ENCODE peak calls at places on chromosomes 2 and 18, in ten cellular contexts. V, A, N, H, U, T, P, C, R and X are unnamed samples.

GRCh38 chr2:51995293-51995692 is 963.4 kb upstream of the NRXN1 start:
- DNase-seq in V (no peak), A (no peak), N (no peak), H (no peak), U (no peak), T (no peak), P (no peak), C (peak; percentile 85), R (no peak), X (no peak)

GRCh38 chr2:239819091-239819973 is 205.8 kb downstream of the NDUFA10 start:
- DNase-seq in V (no peak), A (peak; percentile 17), N (no peak), H (no peak), U (no peak), T (no peak), P (no peak), C (no peak), R (no peak), X (no peak)

GRCh38 chr2:207632575-207633492 is 7.6 kb upstream of the METTL21A start:
- DNase-seq in V (no peak), A (no peak), N (no peak), H (no peak), U (peak; percentile 44), T (no peak), P (peak; percentile 48), C (peak; percentile 76), R (no peak), X (no peak)

GRCh38 chr18:77203071-77203470 is 46.6 kb upstream of the GALR1 start:
- DNase-seq in V (no peak), A (no peak), N (no peak), H (no peak), U (no peak), T (no peak), P (no peak), C (no peak), R (no peak), X (no peak)

GRCh38 chr18:62877448-62878221 is 162.3 kb downstream of the PHLPP1 start:
- DNase-seq in V (no peak), A (no peak), N (no peak), H (no peak), U (no peak), T (no peak), P (no peak), C (peak; percentile 58), R (no peak), X (no peak)

GRCh38 chr18:69484699-69485396 is 84.2 kb downstream of the DOK6 start:
- DNase-seq in V (no peak), A (no peak), N (no peak), H (no peak), U (no peak), T (no peak), P (no peak), C (peak; percentile 56), R (no peak), X (no peak)

GRCh38 chr2:224638338-224638823 is 53.2 kb upstream of the CUL3 start:
- DNase-seq in V (no peak), A (no peak), N (peak; percentile 18), H (no peak), U (no peak), T (no peak), P (no peak), C (no peak), R (no peak), X (no peak)

GRCh38 chr2:19476347-19476746 is 117.9 kb upstream of the OSR1 start:
- DNase-seq in V (no peak), A (no peak), N (no peak), H (no peak), U (no peak), T (no peak), P (no peak), C (no peak), R (no peak), X (no peak)

GRCh38 chr2:207184768-207185167 is 19.0 kb upstream of the KLF7 start:
- DNase-seq in V (no peak), A (no peak), N (no peak), H (no peak), U (no peak), T (no peak), P (no peak), C (no peak), R (no peak), X (no peak)

GRCh38 chr2:133342283-133342895 is 225.9 kb downstream of the NCKAP5 start:
- DNase-seq in V (no peak), A (no peak), N (no peak), H (no peak), U (no peak), T (no peak), P (no peak), C (no peak), R (no peak), X (no peak)

GRCh38 chr2:128779301-128780095 is 460.8 kb upstream of the HS6ST1 start:
- DNase-seq in V (no peak), A (peak; percentile 8), N (no peak), H (no peak), U (no peak), T (no peak), P (no peak), C (no peak), R (no peak), X (no peak)

GRCh38 chr2:161995553-161996016 is 78.4 kb downstream of the DPP4 start:
- DNase-seq in V (no peak), A (no peak), N (peak; percentile 31), H (no peak), U (no peak), T (no peak), P (no peak), C (peak; percentile 39), R (no peak), X (no peak)

GRCh38 chr2:95328386-95329125 is 31.4 kb downstream of the KCNIP3 start:
- DNase-seq in V (no peak), A (no peak), N (no peak), H (no peak), U (no peak), T (no peak), P (no peak), C (no peak), R (no peak), X (no peak)

GRCh38 chr2:144480257-144480656 is 39.7 kb downstream of the ZEB2 start:
- DNase-seq in V (no peak), A (no peak), N (no peak), H (no peak), U (no peak), T (no peak), P (no peak), C (peak; percentile 66), R (no peak), X (no peak)

DNA sequence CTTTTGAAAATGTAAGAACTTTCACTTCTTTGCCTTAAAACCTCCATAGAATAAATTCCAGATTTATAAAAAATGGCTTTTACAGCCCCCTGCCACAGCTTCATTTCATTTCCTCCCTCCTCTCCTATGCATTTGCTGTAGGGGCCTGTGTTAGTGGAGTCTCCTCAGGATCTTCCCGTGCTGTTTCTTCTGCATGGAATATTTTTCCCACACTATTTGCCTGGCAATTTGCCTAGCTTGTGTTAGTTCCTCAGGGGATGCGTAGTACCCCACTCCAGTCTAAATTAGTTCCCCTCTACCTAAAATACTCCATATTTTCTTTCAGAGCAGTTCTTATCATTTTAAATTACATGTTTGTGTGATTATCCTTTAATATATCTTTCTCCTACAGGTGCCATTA is 262.2 kb downstream of the PLCL1 start:
- DNase-seq in V (no peak), A (no peak), N (no peak), H (no peak), U (no peak), T (no peak), P (no peak), C (no peak), R (no peak), X (no peak)
- H3K4me1 ChIP-seq in V (no peaks in the 10 kb centered on the region), A (no peaks in the 10 kb centered on the region), N (no peaks in the 10 kb centered on the region), H (no peaks in the 10 kb centered on the region), U (peaks cover 3% of the 10 kb centered on the region), T (no peaks in the 10 kb centered on the region), P (no peaks in the 10 kb centered on the region), C (no peaks in the 10 kb centered on the region), R (no peaks in the 10 kb centered on the region), X (no peaks in the 10 kb centered on the region)

GRCh38 chr2:99492721-99493120 is 2.9 kb upstream of the REV1 start:
- DNase-seq in V (no peak), A (no peak), N (no peak), H (no peak), U (no peak), T (no peak), P (no peak), C (no peak), R (no peak), X (no peak)
- H3K4me1 ChIP-seq in V (peaks cover 10% of the 10 kb centered on the region), A (no peaks in the 10 kb centered on the region), N (peaks cover 17% of the 10 kb centered on the region), H (no peaks in the 10 kb centered on the region), U (peaks cover 7% of the 10 kb centered on the region), T (peaks cover 16% of the 10 kb centered on the region), P (peaks cover 17% of the 10 kb centered on the region), C (peaks cover 4% of the 10 kb centered on the region), R (no peaks in the 10 kb centered on the region), X (no peaks in the 10 kb centered on the region)

GRCh38 chr2:36449943-36450392 is 94.4 kb downstream of the CRIM1 start:
- DNase-seq in V (no peak), A (no peak), N (no peak), H (no peak), U (peak; percentile 45), T (no peak), P (no peak), C (peak; percentile 47), R (no peak), X (no peak)

GRCh38 chr2:36451512-36451911 is 95.9 kb downstream of the CRIM1 start:
- DNase-seq in V (no peak), A (no peak), N (no peak), H (no peak), U (peak; percentile 81), T (no peak), P (no peak), C (peak; percentile 66), R (no peak), X (no peak)

GRCh38 chr2:36450466-36451196 is 95.1 kb downstream of the CRIM1 start:
- DNase-seq in V (no peak), A (no peak), N (no peak), H (peak; percentile 35), U (no peak), T (no peak), P (no peak), C (peak; percentile 79), R (no peak), X (no peak)

GRCh38 chr2:36453652-36454051 is 98.1 kb downstream of the CRIM1 start:
- DNase-seq in V (no peak), A (no peak), N (no peak), H (no peak), U (no peak), T (no peak), P (no peak), C (peak; percentile 47), R (no peak), X (no peak)

DNA sequence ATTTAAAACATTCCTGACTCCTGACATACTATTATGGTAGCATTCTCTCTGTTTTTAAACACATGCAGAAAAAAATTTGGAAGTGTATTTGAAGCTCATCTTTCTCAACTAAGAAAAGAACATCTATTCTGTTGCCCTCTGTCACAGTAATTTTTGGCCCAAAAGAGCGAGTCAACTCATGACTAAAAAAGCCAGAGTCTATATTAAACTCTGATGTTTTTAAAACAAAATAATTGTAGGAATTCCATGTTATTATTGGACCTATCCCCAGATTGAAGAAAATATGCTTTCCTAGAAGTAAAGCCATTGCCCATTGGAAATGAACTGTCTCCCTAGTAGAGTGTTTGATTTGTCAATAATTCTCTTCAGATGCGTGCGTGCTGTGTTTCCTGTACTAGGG is 96.7 kb downstream of the CRIM1 start:
- DNase-seq in V (no peak), A (no peak), N (no peak), H (no peak), U (no peak), T (no peak), P (no peak), C (peak; percentile 89), R (no peak), X (no peak)
- H3K4me1 ChIP-seq in V (peaks cover 7% of the 10 kb centered on the region), A (peaks cover 24% of the 10 kb centered on the region), N (no peaks in the 10 kb centered on the region), H (peaks cover 26% of the 10 kb centered on the region), U (peaks cover 33% of the 10 kb centered on the region), T (no peaks in the 10 kb centered on the region), P (peaks cover 53% of the 10 kb centered on the region), C (peaks cover 66% of the 10 kb centered on the region), R (no peaks in the 10 kb centered on the region), X (no peaks in the 10 kb centered on the region)

GRCh38 chr2:76464310-76464709 is 753.6 kb upstream of the GCFC2 start:
- DNase-seq in V (no peak), A (no peak), N (no peak), H (no peak), U (no peak), T (no peak), P (no peak), C (no peak), R (no peak), X (no peak)
- H3K4me1 ChIP-seq in V (no peaks in the 10 kb centered on the region), A (no peaks in the 10 kb centered on the region), N (no peaks in the 10 kb centered on the region), H (no peaks in the 10 kb centered on the region), U (no peaks in the 10 kb centered on the region), T (no peaks in the 10 kb centered on the region), P (no peaks in the 10 kb centered on the region), C (no peaks in the 10 kb centered on the region), R (no peaks in the 10 kb centered on the region), X (no peaks in the 10 kb centered on the region)